ENCODE peak calls at places on chromosomes 2 and 18, in ten cellular contexts. One of them, this sample, is unnamed.

GRCh38 chr2:223010641-223011040 is 41.3 kb upstream of the KCNE4 start:
- DNase-seq in IMR-90: peak; percentile 96
- DNase-seq in transverse colon: no peak
- DNase-seq in breast epithelium: no peak
- DNase-seq in uterus: no peak
- DNase-seq in OCI-LY7: no peak
- DNase-seq in left ventricle myocardium inferior: no peak
- DNase-seq in colonic mucosa: no peak
- DNase-seq in fibroblast of lung: peak; percentile 76
- DNase-seq in lower lobe of right lung: no peak
- DNase-seq in this sample: no peak

GRCh38 chr2:153986488-153987229 is 114.9 kb downstream of the GALNT13 start:
- DNase-seq in IMR-90: no peak
- DNase-seq in fibroblast of lung: no peak
- DNase-seq in breast epithelium: no peak
- DNase-seq in left ventricle myocardium inferior: no peak
- DNase-seq in lower lobe of right lung: no peak
- DNase-seq in uterus: no peak
- DNase-seq in colonic mucosa: no peak
- DNase-seq in transverse colon: no peak
- DNase-seq in OCI-LY7: no peak
- DNase-seq in this sample: no peak

GRCh38 chr2:16588565-16588964 is 77.1 kb downstream of the CYRIA start:
- DNase-seq in colonic mucosa: no peak
- DNase-seq in OCI-LY7: no peak
- DNase-seq in uterus: no peak
- DNase-seq in fibroblast of lung: no peak
- DNase-seq in transverse colon: no peak
- DNase-seq in breast epithelium: no peak
- DNase-seq in IMR-90: no peak
- DNase-seq in left ventricle myocardium inferior: no peak
- DNase-seq in lower lobe of right lung: no peak
- DNase-seq in this sample: no peak

GRCh38 chr2:197081294-197081693 is 154.8 kb upstream of the PGAP1 start:
- DNase-seq in uterus: no peak
- DNase-seq in OCI-LY7: no peak
- DNase-seq in colonic mucosa: no peak
- DNase-seq in breast epithelium: no peak
- DNase-seq in fibroblast of lung: no peak
- DNase-seq in lower lobe of right lung: no peak
- DNase-seq in left ventricle myocardium inferior: no peak
- DNase-seq in transverse colon: no peak
- DNase-seq in IMR-90: no peak
- DNase-seq in this sample: no peak

GRCh38 chr2:26344581-26345283 is 1.2 kb upstream of the SELENOI start:
- DNase-seq in colonic mucosa: peak; percentile 36
- DNase-seq in transverse colon: peak; percentile 51
- DNase-seq in IMR-90: peak; percentile 49
- DNase-seq in left ventricle myocardium inferior: no peak
- DNase-seq in fibroblast of lung: peak; percentile 37
- DNase-seq in breast epithelium: no peak
- DNase-seq in uterus: peak; percentile 24
- DNase-seq in lower lobe of right lung: no peak
- DNase-seq in OCI-LY7: no peak
- DNase-seq in this sample: no peak

GRCh38 chr2:21251216-21251971 is 127.6 kb downstream of the TDRD15 start:
- DNase-seq in OCI-LY7: no peak
- DNase-seq in IMR-90: no peak
- DNase-seq in breast epithelium: no peak
- DNase-seq in lower lobe of right lung: no peak
- DNase-seq in uterus: no peak
- DNase-seq in left ventricle myocardium inferior: no peak
- DNase-seq in colonic mucosa: peak; percentile 32
- DNase-seq in fibroblast of lung: no peak
- DNase-seq in transverse colon: peak; percentile 13
- DNase-seq in this sample: no peak

GRCh38 chr2:98140210-98140609 is 53.2 kb downstream of the VWA3B start:
- DNase-seq in left ventricle myocardium inferior: peak; percentile 58
- DNase-seq in uterus: no peak
- DNase-seq in IMR-90: no peak
- DNase-seq in transverse colon: no peak
- DNase-seq in lower lobe of right lung: no peak
- DNase-seq in colonic mucosa: no peak
- DNase-seq in fibroblast of lung: no peak
- DNase-seq in OCI-LY7: no peak
- DNase-seq in breast epithelium: no peak
- DNase-seq in this sample: no peak

GRCh38 chr18:12686100-12686499 is 16.4 kb downstream of the CEP76 start:
- DNase-seq in colonic mucosa: no peak
- DNase-seq in breast epithelium: no peak
- DNase-seq in uterus: no peak
- DNase-seq in IMR-90: peak; percentile 30
- DNase-seq in lower lobe of right lung: no peak
- DNase-seq in transverse colon: no peak
- DNase-seq in fibroblast of lung: peak; percentile 35
- DNase-seq in OCI-LY7: peak; percentile 24
- DNase-seq in left ventricle myocardium inferior: no peak
- DNase-seq in this sample: no peak

GRCh38 chr18:3689091-3689490 is 239.1 kb downstream of the TGIF1 start:
- DNase-seq in breast epithelium: no peak
- DNase-seq in left ventricle myocardium inferior: no peak
- DNase-seq in colonic mucosa: no peak
- DNase-seq in OCI-LY7: no peak
- DNase-seq in IMR-90: no peak
- DNase-seq in lower lobe of right lung: no peak
- DNase-seq in fibroblast of lung: no peak
- DNase-seq in uterus: no peak
- DNase-seq in transverse colon: no peak
- DNase-seq in this sample: no peak

GRCh38 chr2:1162768-1163584 is 212.3 kb downstream of the SNTG2 start:
- DNase-seq in breast epithelium: no peak
- DNase-seq in fibroblast of lung: no peak
- DNase-seq in uterus: no peak
- DNase-seq in transverse colon: no peak
- DNase-seq in IMR-90: no peak
- DNase-seq in OCI-LY7: peak; percentile 72
- DNase-seq in left ventricle myocardium inferior: peak; percentile 16
- DNase-seq in colonic mucosa: no peak
- DNase-seq in lower lobe of right lung: no peak
- DNase-seq in this sample: no peak

GRCh38 chr2:28407976-28408690 is 15.5 kb downstream of the FOSL2 start:
- DNase-seq in uterus: no peak
- DNase-seq in breast epithelium: no peak
- DNase-seq in colonic mucosa: no peak
- DNase-seq in OCI-LY7: no peak
- DNase-seq in left ventricle myocardium inferior: no peak
- DNase-seq in lower lobe of right lung: no peak
- DNase-seq in IMR-90: no peak
- DNase-seq in fibroblast of lung: no peak
- DNase-seq in transverse colon: no peak
- DNase-seq in this sample: no peak

GRCh38 chr18:26717123-26717522 is 148.4 kb downstream of the AQP4 start:
- DNase-seq in fibroblast of lung: no peak
- DNase-seq in lower lobe of right lung: no peak
- DNase-seq in IMR-90: no peak
- DNase-seq in transverse colon: no peak
- DNase-seq in breast epithelium: no peak
- DNase-seq in colonic mucosa: no peak
- DNase-seq in left ventricle myocardium inferior: no peak
- DNase-seq in OCI-LY7: no peak
- DNase-seq in uterus: no peak
- DNase-seq in this sample: no peak

GRCh38 chr2:181876614-181877063 is 14.9 kb upstream of the ITPRID2 start:
- DNase-seq in uterus: no peak
- DNase-seq in IMR-90: peak; percentile 68
- DNase-seq in lower lobe of right lung: no peak
- DNase-seq in left ventricle myocardium inferior: no peak
- DNase-seq in transverse colon: peak; percentile 62
- DNase-seq in colonic mucosa: peak; percentile 69
- DNase-seq in OCI-LY7: no peak
- DNase-seq in breast epithelium: no peak
- DNase-seq in fibroblast of lung: peak; percentile 51
- DNase-seq in this sample: no peak

GRCh38 chr18:66752733-66753132 is 148.8 kb upstream of the CDH19 start:
- DNase-seq in uterus: no peak
- DNase-seq in IMR-90: no peak
- DNase-seq in breast epithelium: no peak
- DNase-seq in fibroblast of lung: no peak
- DNase-seq in lower lobe of right lung: no peak
- DNase-seq in left ventricle myocardium inferior: no peak
- DNase-seq in transverse colon: no peak
- DNase-seq in OCI-LY7: no peak
- DNase-seq in colonic mucosa: no peak
- DNase-seq in this sample: no peak

GRCh38 chr18:24968233-24968775 is 383.7 kb downstream of the ZNF521 start:
- DNase-seq in colonic mucosa: no peak
- DNase-seq in lower lobe of right lung: no peak
- DNase-seq in breast epithelium: no peak
- DNase-seq in OCI-LY7: no peak
- DNase-seq in left ventricle myocardium inferior: no peak
- DNase-seq in fibroblast of lung: no peak
- DNase-seq in uterus: no peak
- DNase-seq in transverse colon: no peak
- DNase-seq in IMR-90: peak; percentile 43
- DNase-seq in this sample: no peak

GRCh38 chr2:235670974-235671787 is 177.3 kb downstream of the AGAP1 start:
- DNase-seq in fibroblast of lung: no peak
- DNase-seq in IMR-90: no peak
- DNase-seq in colonic mucosa: no peak
- DNase-seq in lower lobe of right lung: no peak
- DNase-seq in breast epithelium: no peak
- DNase-seq in OCI-LY7: no peak
- DNase-seq in uterus: no peak
- DNase-seq in transverse colon: no peak
- DNase-seq in left ventricle myocardium inferior: no peak
- DNase-seq in this sample: no peak

DNA sequence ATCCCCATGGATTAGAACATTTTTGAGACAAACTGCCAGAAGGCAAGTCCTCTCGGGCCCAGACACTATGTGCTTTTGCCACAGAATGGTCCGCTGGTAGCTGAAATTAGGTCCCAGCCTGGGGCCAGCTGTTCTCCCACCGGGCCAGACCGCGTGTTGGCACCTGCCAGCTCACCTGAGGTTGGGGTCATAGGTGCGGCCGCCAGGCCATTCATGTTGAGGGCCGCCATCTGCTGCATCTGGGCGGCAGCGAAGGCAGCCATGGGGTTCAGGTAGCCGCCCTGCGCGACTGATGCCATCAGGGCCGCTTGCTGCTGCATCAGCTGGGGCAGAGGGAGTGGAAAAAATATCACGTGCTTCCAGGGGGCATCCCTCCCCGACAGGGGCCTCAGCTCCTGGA is 292.8 kb downstream of the CELF4 start:
- DNase-seq in fibroblast of lung: no peak
- DNase-seq in breast epithelium: no peak
- DNase-seq in uterus: no peak
- DNase-seq in OCI-LY7: no peak
- DNase-seq in left ventricle myocardium inferior: no peak
- DNase-seq in lower lobe of right lung: no peak
- DNase-seq in transverse colon: no peak
- DNase-seq in IMR-90: no peak
- DNase-seq in colonic mucosa: no peak
- DNase-seq in this sample: no peak
- H3K4me3 ChIP-seq in fibroblast of lung: no peak overlapping the region
- H3K4me3 ChIP-seq in breast epithelium: no peak overlapping the region
- H3K4me3 ChIP-seq in uterus: no peak overlapping the region
- H3K4me3 ChIP-seq in OCI-LY7: no peak overlapping the region
- H3K4me3 ChIP-seq in left ventricle myocardium inferior: no peak overlapping the region
- H3K4me3 ChIP-seq in lower lobe of right lung: no peak overlapping the region
- H3K4me3 ChIP-seq in transverse colon: no peak overlapping the region
- H3K4me3 ChIP-seq in IMR-90: no peak overlapping the region
- H3K4me3 ChIP-seq in colonic mucosa: no peak overlapping the region
- H3K4me3 ChIP-seq in this sample: no peak overlapping the region

GRCh38 chr2:230875347-230876315 is 10.9 kb downstream of the ITM2C start:
- DNase-seq in OCI-LY7: no peak
- DNase-seq in colonic mucosa: no peak
- DNase-seq in breast epithelium: peak; percentile 44
- DNase-seq in IMR-90: no peak
- DNase-seq in lower lobe of right lung: no peak
- DNase-seq in uterus: no peak
- DNase-seq in fibroblast of lung: no peak
- DNase-seq in left ventricle myocardium inferior: no peak
- DNase-seq in transverse colon: no peak
- DNase-seq in this sample: no peak
- H3K27ac ChIP-seq in OCI-LY7: no peak overlapping the region
- H3K27ac ChIP-seq in colonic mucosa: peak overlapping the region; percentile 97
- H3K27ac ChIP-seq in breast epithelium: no peak overlapping the region
- H3K27ac ChIP-seq in IMR-90: no peak overlapping the region
- H3K27ac ChIP-seq in lower lobe of right lung: no peak overlapping the region
- H3K27ac ChIP-seq in uterus: no peak overlapping the region
- H3K27ac ChIP-seq in fibroblast of lung: no peak overlapping the region
- H3K27ac ChIP-seq in left ventricle myocardium inferior: no peak overlapping the region
- H3K27ac ChIP-seq in transverse colon: peak overlapping the region; percentile 83
- H3K27ac ChIP-seq in this sample: no peak overlapping the region

DNA sequence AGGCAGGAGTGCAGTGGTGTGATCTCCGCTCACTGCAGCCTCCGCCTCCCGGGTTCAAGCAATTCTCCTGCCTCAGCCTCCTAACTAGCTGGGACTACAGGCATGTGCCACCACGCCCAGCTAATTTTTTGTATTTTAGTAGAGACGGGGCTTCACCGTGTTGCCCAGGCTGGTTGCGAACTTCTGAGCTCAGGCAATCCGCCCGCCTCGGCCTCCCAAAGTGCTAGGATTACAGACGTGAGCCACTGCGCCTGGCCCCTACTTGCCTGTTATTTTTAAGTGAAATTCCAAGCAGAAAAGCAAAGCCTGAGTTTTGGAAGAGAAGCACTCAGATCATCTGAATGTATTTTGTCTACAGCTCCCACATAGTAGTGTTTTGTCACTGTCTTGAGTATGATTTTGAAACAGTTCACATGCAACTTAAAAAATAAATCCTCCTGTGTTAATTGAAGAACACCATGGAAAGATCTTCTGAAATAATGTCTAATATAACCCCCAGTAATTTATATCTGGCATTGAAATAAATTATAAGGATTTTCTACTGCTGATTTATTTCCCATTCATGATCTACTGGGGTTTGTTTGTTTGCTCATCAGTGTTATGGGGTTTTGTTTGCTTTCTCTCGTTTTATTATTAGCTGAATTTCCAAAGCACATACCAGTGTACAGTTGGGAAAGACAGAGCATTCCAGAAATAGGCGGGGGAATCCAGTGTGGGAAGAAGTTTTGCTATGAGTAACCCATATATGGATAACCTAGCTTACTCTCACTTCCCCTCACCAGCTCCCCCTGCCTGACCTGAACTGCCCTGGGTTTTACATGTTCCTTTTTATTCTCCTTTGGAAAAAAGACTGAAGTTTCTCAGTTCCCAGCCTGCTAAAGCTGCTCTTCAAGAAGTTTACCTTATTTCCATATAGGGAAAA is 80.1 kb upstream of the MAP3K20 start:
- DNase-seq in IMR-90: peak; percentile 91
- DNase-seq in lower lobe of right lung: no peak
- DNase-seq in uterus: peak; percentile 45
- DNase-seq in left ventricle myocardium inferior: peak; percentile 27
- DNase-seq in transverse colon: peak; percentile 15
- DNase-seq in breast epithelium: no peak
- DNase-seq in OCI-LY7: no peak
- DNase-seq in colonic mucosa: no peak
- DNase-seq in fibroblast of lung: peak; percentile 92
- DNase-seq in this sample: no peak
- TF ChIP-seq CTCF in IMR-90: peak; percentile 33
- TF ChIP-seq CTCF in lower lobe of right lung: no peak
- TF ChIP-seq CTCF in uterus: no peak
- TF ChIP-seq CTCF in left ventricle myocardium inferior: no peak
- TF ChIP-seq CTCF in transverse colon: no peak
- TF ChIP-seq CTCF in breast epithelium: no peak
- TF ChIP-seq CTCF in OCI-LY7: no peak
- TF ChIP-seq CTCF in colonic mucosa: no peak
- TF ChIP-seq CTCF in fibroblast of lung: no peak
- TF ChIP-seq CTCF in this sample: no peak

GRCh38 chr2:159287733-159288132 is 1.2 kb upstream of the WDSUB1 start:
- DNase-seq in OCI-LY7: no peak
- DNase-seq in IMR-90: no peak
- DNase-seq in colonic mucosa: no peak
- DNase-seq in transverse colon: no peak
- DNase-seq in lower lobe of right lung: no peak
- DNase-seq in uterus: no peak
- DNase-seq in breast epithelium: no peak
- DNase-seq in left ventricle myocardium inferior: no peak
- DNase-seq in fibroblast of lung: no peak
- DNase-seq in this sample: no peak
- H3K4me3 ChIP-seq in OCI-LY7: peak overlapping the region; percentile 73
- H3K4me3 ChIP-seq in IMR-90: no peak overlapping the region
- H3K4me3 ChIP-seq in colonic mucosa: no peak overlapping the region
- H3K4me3 ChIP-seq in transverse colon: no peak overlapping the region
- H3K4me3 ChIP-seq in lower lobe of right lung: no peak overlapping the region
- H3K4me3 ChIP-seq in uterus: no peak overlapping the region
- H3K4me3 ChIP-seq in breast epithelium: no peak overlapping the region
- H3K4me3 ChIP-seq in left ventricle myocardium inferior: no peak overlapping the region
- H3K4me3 ChIP-seq in fibroblast of lung: no peak overlapping the region
- H3K4me3 ChIP-seq in this sample: no peak overlapping the region